ENCODE peak calls at places on chromosomes 4 and X, in six cellular contexts. B is PC-9, J is ascending aorta, Y is heart left ventricle, P is right atrium auricular region, H is fibroblast of lung. N is an unnamed sample.

GRCh38 chr4:150540959-150541360 is 41.0 kb upstream of the MAB21L2 start:
- DNase-seq in B (no peak), J (no peak), Y (no peak), P (no peak), H (no peak), N (no peak)

GRCh38 chrX:43551590-43551989 is 104.5 kb upstream of the MAOA start:
- DNase-seq in B (no peak), J (no peak), Y (no peak), P (no peak), H (no peak), N (no peak)

GRCh38 chrX:26442340-26442739 is 226.4 kb downstream of the MAGEB5 start:
- DNase-seq in B (no peak), J (no peak), Y (no peak), P (no peak), H (peak), N (no peak)

GRCh38 chr4:110071466-110071865 is 126.9 kb downstream of the ELOVL6 start:
- DNase-seq in B (no peak), J (no peak), Y (peak), P (no peak), H (no peak), N (no peak)

GRCh38 chr4:148288448-148288847 is 153.8 kb downstream of the NR3C2 start:
- DNase-seq in B (no peak), J (no peak), Y (peak), P (no peak), H (no peak), N (no peak)

GRCh38 chrX:39753296-39753996 is 344.3 kb downstream of the BCOR start:
- DNase-seq in B (no peak), J (peak), Y (no peak), P (no peak), H (no peak), N (no peak)

GRCh38 chr4:92387459-92388069 is 83.8 kb downstream of the GRID2 start:
- DNase-seq in B (no peak), J (no peak), Y (no peak), P (no peak), H (peak), N (no peak)

GRCh38 chr4:55733874-55734437 is 85.6 kb upstream of the EXOC1L start:
- DNase-seq in B (peak), J (no peak), Y (no peak), P (peak), H (peak), N (no peak)

GRCh38 chrX:39928704-39929439 is 168.9 kb downstream of the BCOR start:
- DNase-seq in B (no peak), J (no peak), Y (no peak), P (no peak), H (no peak), N (no peak)

GRCh38 chr4:85777908-85778808 is 303.2 kb downstream of the ARHGAP24 start:
- DNase-seq in B (no peak), J (no peak), Y (no peak), P (no peak), H (no peak), N (no peak)

GRCh38 chrX:72142094-72142843 is 10.6 kb upstream of the RTL5 start:
- DNase-seq in B (no peak), J (no peak), Y (no peak), P (no peak), H (no peak), N (no peak)

GRCh38 chrX:68683580-68683979 is 36.1 kb downstream of the STARD8 start:
- DNase-seq in B (no peak), J (no peak), Y (no peak), P (no peak), H (no peak), N (no peak)

GRCh38 chrX:47370278-47370677 is at the start of gene ZNF157:
- DNase-seq in B (no peak), J (no peak), Y (no peak), P (no peak), H (no peak), N (no peak)

GRCh38 chr4:56723201-56723605 is 42.1 kb upstream of the HOPX start:
- DNase-seq in B (no peak), J (peak), Y (no peak), P (no peak), H (no peak), N (peak)

GRCh38 chr4:160724063-160724462 is 1439.7 kb downstream of the FSTL5 start:
- DNase-seq in B (no peak), J (no peak), Y (no peak), P (no peak), H (no peak), N (no peak)

GRCh38 chrX:40380649-40381488 is 199.9 kb upstream of the ATP6AP2 start:
- DNase-seq in B (no peak), J (no peak), Y (no peak), P (no peak), H (no peak), N (no peak)

GRCh38 chr4:8533274-8533865 is 46.8 kb upstream of the GPR78 start:
- DNase-seq in B (no peak), J (no peak), Y (no peak), P (no peak), H (no peak), N (no peak)

GRCh38 chr4:166252487-166253402 is 379.7 kb downstream of the TLL1 start:
- DNase-seq in B (no peak), J (no peak), Y (no peak), P (no peak), H (peak), N (peak)

GRCh38 chrX:51894697-51895336 is 1.4 kb downstream of the MAGED1 start:
- DNase-seq in B (no peak), J (no peak), Y (peak), P (no peak), H (peak), N (peak)

GRCh38 chrX:129636175-129636681 is 18.5 kb downstream of the APLN start:
- DNase-seq in B (no peak), J (no peak), Y (no peak), P (no peak), H (no peak), N (no peak)

GRCh38 chr4:86498560-86499166 is 95.5 kb upstream of the PTPN13 start:
- DNase-seq in B (no peak), J (no peak), Y (no peak), P (no peak), H (peak), N (no peak)

GRCh38 chr4:23290656-23291055 is 597.9 kb downstream of the GBA3 start:
- DNase-seq in B (peak), J (no peak), Y (no peak), P (no peak), H (no peak), N (no peak)

GRCh38 chr4:106588906-106589305 is 220.3 kb upstream of the GIMD1 start:
- DNase-seq in B (no peak), J (no peak), Y (no peak), P (no peak), H (no peak), N (no peak)

GRCh38 chrX:145405012-145405411 is 157.7 kb downstream of the SPANXN1 start:
- DNase-seq in B (peak), J (no peak), Y (no peak), P (no peak), H (peak), N (peak)

GRCh38 chrX:17922303-17922702 is 61.2 kb upstream of the RAI2 start:
- DNase-seq in B (no peak), J (no peak), Y (no peak), P (no peak), H (no peak), N (no peak)

GRCh38 chr4:138981930-138982390 is 33.6 kb upstream of the NOCT start:
- DNase-seq in B (peak), J (no peak), Y (peak), P (peak), H (peak), N (no peak)

GRCh38 chr4:53050361-53050774 is 188.3 kb downstream of the RASL11B start:
- DNase-seq in B (peak), J (no peak), Y (no peak), P (no peak), H (no peak), N (no peak)

GRCh38 chrX:9825966-9826365 is 39.7 kb downstream of the SHROOM2 start:
- DNase-seq in B (no peak), J (no peak), Y (no peak), P (no peak), H (no peak), N (no peak)

GRCh38 chr4:144179152-144179739 is 38.7 kb upstream of the GYPA start:
- DNase-seq in B (no peak), J (no peak), Y (no peak), P (no peak), H (no peak), N (peak)

GRCh38 chr4:53748328-53748772 is 157.1 kb upstream of the LNX1 start:
- DNase-seq in B (no peak), J (no peak), Y (no peak), P (no peak), H (no peak), N (no peak)

GRCh38 chr4:176277162-176277904 is 8.3 kb upstream of the ASB5 start:
- DNase-seq in B (peak), J (peak), Y (peak), P (peak), H (peak), N (peak)

GRCh38 chrX:45622538-45622937 is 421.9 kb upstream of the DIPK2B start:
- DNase-seq in B (no peak), J (no peak), Y (no peak), P (no peak), H (peak), N (no peak)

GRCh38 chr4:69471639-69472038 is 24.1 kb downstream of the UGT2B4 start:
- DNase-seq in B (no peak), J (no peak), Y (no peak), P (no peak), H (no peak), N (no peak)

GRCh38 chrX:129875669-129876068 is 30.3 kb upstream of the UTP14A start:
- DNase-seq in B (peak), J (no peak), Y (no peak), P (no peak), H (peak), N (no peak)

GRCh38 chrX:105006103-105006502 is 214.4 kb downstream of the TEX13A start:
- DNase-seq in B (no peak), J (no peak), Y (no peak), P (no peak), H (no peak), N (no peak)

GRCh38 chr4:128715616-128716015 is 93.9 kb upstream of the JADE1 start:
- DNase-seq in B (no peak), J (no peak), Y (no peak), P (no peak), H (peak), N (no peak)

GRCh38 chrX:138710311-138710791 is 1.2 kb downstream of the FGF13 start:
- DNase-seq in B (no peak), J (peak), Y (no peak), P (no peak), H (no peak), N (no peak)

GRCh38 chrX:55710701-55711100 is 6.8 kb upstream of the RRAGB start:
- DNase-seq in B (peak), J (peak), Y (no peak), P (no peak), H (peak), N (no peak)

GRCh38 chr4:119038465-119038864 is 97.2 kb upstream of the MYOZ2 start:
- DNase-seq in B (no peak), J (no peak), Y (no peak), P (no peak), H (peak), N (no peak)

DNA sequence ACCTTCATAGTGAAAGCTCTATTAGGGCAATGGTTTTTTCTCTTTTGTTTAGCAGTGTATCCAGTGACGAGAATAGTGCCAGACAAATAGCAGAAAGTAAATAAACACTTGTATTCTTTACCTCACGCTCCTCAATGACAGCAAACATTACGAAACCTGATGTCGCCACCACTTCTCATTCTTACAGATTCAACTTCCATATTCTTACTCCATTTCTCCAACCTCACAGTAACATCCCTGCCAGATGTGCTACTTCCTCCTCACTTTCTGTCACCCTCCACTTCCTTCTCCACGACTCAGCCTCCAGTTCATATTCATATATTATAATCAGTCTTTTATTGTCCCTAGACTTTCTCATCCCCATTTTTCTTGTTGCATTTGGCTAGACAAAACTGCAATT is 1956.2 kb upstream of the AGA start:
- DNase-seq in B (no peak), J (no peak), Y (no peak), P (no peak), H (peak), N (no peak)
- TF ChIP-seq CTCF in B (no peak), J (no peak), Y (no peak), P (no peak), H (no peak), N (no peak)

GRCh38 chr4:41057456-41057855 is 156.9 kb downstream of the APBB2 start:
- DNase-seq in B (peak), J (no peak), Y (no peak), P (no peak), H (no peak), N (no peak)

GRCh38 chr4:41064953-41065352 is 149.4 kb downstream of the APBB2 start:
- DNase-seq in B (no peak), J (no peak), Y (no peak), P (no peak), H (no peak), N (no peak)

GRCh38 chr4:41058426-41058825 is 155.9 kb downstream of the APBB2 start:
- DNase-seq in B (no peak), J (no peak), Y (no peak), P (no peak), H (no peak), N (no peak)

GRCh38 chr4:41061482-41062185 is 152.7 kb downstream of the APBB2 start:
- DNase-seq in B (no peak), J (no peak), Y (no peak), P (no peak), H (peak), N (no peak)

GRCh38 chr4:41060352-41061318 is 153.7 kb downstream of the APBB2 start:
- DNase-seq in B (no peak), J (no peak), Y (no peak), P (no peak), H (peak), N (no peak)
- TF ChIP-seq CTCF in B (no peak), J (no peak), Y (no peak), P (no peak), H (no peak), N (no peak)

DNA sequence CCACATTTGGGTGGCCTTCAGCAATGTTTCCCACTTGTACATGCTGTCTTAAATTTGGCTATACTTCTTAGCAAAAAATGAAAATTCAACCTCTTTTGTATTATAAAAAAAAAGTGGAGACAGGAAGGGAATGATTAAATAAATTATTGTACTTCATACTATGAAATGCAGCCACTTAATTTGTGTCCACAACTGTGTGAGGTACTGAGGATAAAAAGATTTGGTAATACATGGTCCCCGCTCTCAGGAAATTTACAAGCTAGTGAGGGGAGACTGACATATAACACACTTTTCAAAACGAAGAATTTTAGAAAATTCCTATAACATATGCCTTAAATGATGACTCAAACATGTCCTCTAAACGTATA is 105.0 kb downstream of the HNRNPD start:
- DNase-seq in B (no peak), J (no peak), Y (no peak), P (no peak), H (no peak), N (no peak)
- TF ChIP-seq CTCF in B (peak), J (peak), Y (peak), P (peak), H (no peak), N (peak)

GRCh38 chrX:13898084-13898483 is 81.2 kb upstream of the GPM6B start:
- DNase-seq in B (no peak), J (peak), Y (peak), P (no peak), H (peak), N (peak)
- TF ChIP-seq CTCF in B (peak), J (no peak), Y (no peak), P (peak), H (no peak), N (no peak)

DNA sequence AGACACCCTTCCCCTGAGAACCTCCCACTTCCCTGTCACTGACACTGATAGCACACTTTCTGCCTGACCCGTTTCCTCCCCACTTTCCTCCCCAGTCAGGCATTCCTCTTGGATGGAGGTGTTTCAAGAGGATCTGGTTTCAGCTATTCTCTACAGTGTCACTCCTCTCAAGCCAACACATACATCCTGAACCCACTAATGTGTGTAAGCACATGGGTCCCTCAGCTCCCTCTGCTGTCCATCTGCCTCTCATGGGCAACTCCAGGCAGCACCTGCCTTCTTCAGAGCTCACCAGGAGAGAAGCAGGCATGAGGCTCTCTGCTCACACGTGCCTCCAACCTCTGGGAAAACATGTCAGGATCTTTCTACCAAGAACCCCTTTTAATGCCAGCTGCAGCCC is 207.6 kb downstream of the NAF1 start:
- DNase-seq in B (peak), J (no peak), Y (no peak), P (no peak), H (no peak), N (no peak)
- TF ChIP-seq CTCF in B (no peak), J (no peak), Y (no peak), P (no peak), H (no peak), N (no peak)